ENCODE peak calls at places on chromosomes 13 and 19, in seven cellular contexts. X is heart left ventricle, A is AG04449, F is glutamatergic neuron, N is EH, E is cardiac fibroblast, Y is stomach. K is an unnamed sample.

GRCh38 chr13:43339843-43340550 is 316.6 kb downstream of the DNAJC15 start:
- DNase-seq in N (no peak), E (no peak), F (no peak), A (no peak), X (no peak), Y (no peak), K (no peak)

GRCh38 chr13:31051999-31052398 is 109.7 kb downstream of the HSPH1 start:
- DNase-seq in E (no peak), X (no peak), A (no peak), F (no peak), N (no peak), Y (no peak), K (no peak)

GRCh38 chr13:64305246-64305645 is 2889.6 kb upstream of the PCDH20 start:
- DNase-seq in A (no peak), X (no peak), Y (no peak), F (no peak), E (peak), N (peak), K (no peak)

GRCh38 chr13:39254606-39255005 is 216.3 kb downstream of the NHLRC3 start:
- DNase-seq in N (no peak), X (no peak), F (no peak), A (no peak), E (no peak), Y (no peak), K (no peak)

GRCh38 chr13:110914293-110915056 is 394 bp downstream of the ANKRD10 start:
- DNase-seq in N (peak), A (no peak), E (peak), F (peak), X (peak), Y (peak), K (peak)

GRCh38 chr13:105920375-105920774 is 615.1 kb downstream of the EFNB2 start:
- DNase-seq in Y (no peak), A (no peak), N (peak), E (peak), F (no peak), X (no peak), K (no peak)

GRCh38 chr19:15897738-15898276 is at the start of gene CYP4F2:
- DNase-seq in E (no peak), N (no peak), A (no peak), X (no peak), F (no peak), Y (no peak), K (no peak)

GRCh38 chr13:98510156-98510509 is 66.8 kb downstream of the STK24 start:
- DNase-seq in Y (no peak), N (no peak), X (no peak), E (no peak), F (no peak), A (no peak), K (no peak)

GRCh38 chr19:44925114-44925891 is 10.9 kb downstream of the APOC1 start:
- DNase-seq in E (peak), A (no peak), Y (peak), X (peak), F (no peak), N (peak), K (peak)

GRCh38 chr19:3319643-3320353 is 46.6 kb upstream of the NFIC start:
- DNase-seq in X (no peak), F (no peak), E (peak), A (no peak), Y (no peak), N (peak), K (no peak)

GRCh38 chr19:34794289-34794960 is 21.4 kb upstream of the ZNF599 start:
- DNase-seq in A (no peak), E (no peak), N (no peak), F (no peak), X (no peak), Y (no peak), K (no peak)

GRCh38 chr19:1568320-1569019 is at the start of gene MEX3D:
- DNase-seq in A (no peak), E (peak), X (peak), F (peak), Y (peak), N (peak), K (peak)

GRCh38 chr13:96460571-96460970 is 370.7 kb downstream of the HS6ST3 start:
- DNase-seq in A (no peak), F (no peak), E (no peak), X (no peak), Y (no peak), N (no peak), K (no peak)

GRCh38 chr19:409006-409514 is at the start of gene C2CD4C:
- DNase-seq in E (no peak), A (no peak), N (no peak), Y (no peak), X (peak), F (peak), K (peak)

GRCh38 chr19:55549500-55550320 is 4.4 kb upstream of the SBK3 start:
- DNase-seq in Y (peak), N (peak), A (peak), F (peak), E (peak), X (peak), K (no peak)

GRCh38 chr19:39679791-39680168 is 24.1 kb downstream of the LGALS16 start:
- DNase-seq in F (no peak), E (no peak), X (no peak), Y (no peak), N (no peak), A (no peak), K (no peak)

GRCh38 chr13:31982540-31982939 is 49.0 kb upstream of the FRY start:
- DNase-seq in Y (peak), X (peak), E (peak), A (peak), F (no peak), N (peak), K (peak)

GRCh38 chr19:1011831-1012333 is 9.0 kb downstream of the TMEM259 start:
- DNase-seq in A (no peak), F (peak), E (no peak), Y (no peak), N (no peak), X (no peak), K (no peak)

GRCh38 chr13:43785681-43786471 is 896 bp downstream of the ENOX1 start:
- DNase-seq in F (peak), E (peak), Y (peak), A (no peak), N (peak), X (peak), K (peak)

GRCh38 chr19:4929186-4929585 is 19.9 kb downstream of the UHRF1 start:
- DNase-seq in Y (no peak), F (no peak), X (no peak), E (peak), N (no peak), A (no peak), K (no peak)

GRCh38 chr19:39097299-39097698 is 13.1 kb downstream of the ACP7 start:
- DNase-seq in Y (no peak), F (no peak), N (no peak), A (no peak), X (no peak), E (no peak), K (no peak)

GRCh38 chr19:19372656-19373416 is 32.6 kb upstream of the GATAD2A start:
- DNase-seq in F (no peak), N (peak), E (peak), X (peak), Y (peak), A (no peak), K (no peak)

GRCh38 chr19:33863436-33863835 is 66.8 kb downstream of the KCTD15 start:
- DNase-seq in N (no peak), Y (no peak), X (no peak), E (no peak), A (no peak), F (no peak), K (no peak)

GRCh38 chr13:48626077-48626449 is 27.7 kb upstream of the CYSLTR2 start:
- DNase-seq in A (no peak), Y (no peak), N (no peak), X (no peak), E (peak), F (no peak), K (no peak)

GRCh38 chr13:108963846-108964600 is 334.6 kb downstream of the MYO16 start:
- DNase-seq in E (peak), A (peak), F (no peak), X (no peak), Y (no peak), N (peak), K (no peak)

GRCh38 chr19:1952635-1953034 is 11.7 kb downstream of the CSNK1G2 start:
- DNase-seq in X (no peak), N (no peak), E (no peak), F (no peak), Y (no peak), A (no peak), K (no peak)

GRCh38 chr19:54518844-54519243 is 16.2 kb downstream of the LAIR2 start:
- DNase-seq in F (no peak), Y (no peak), N (no peak), E (peak), A (no peak), X (no peak), K (no peak)

GRCh38 chr13:24906268-24906667 is 142.3 kb downstream of the RNF17 start:
- DNase-seq in F (no peak), Y (no peak), X (no peak), N (no peak), E (no peak), A (no peak), K (no peak)

GRCh38 chr13:37747071-37747612 is 122.4 kb downstream of the TRPC4 start:
- DNase-seq in F (no peak), E (peak), N (peak), X (no peak), A (peak), Y (no peak), K (no peak)